ENCODE peak calls at places on chromosome 11, in five cellular contexts. F is cardiac muscle cell, N is endodermal cell, I is transverse colon, T is endothelial cell. P is an unnamed sample.

GRCh38 chr11:47270331-47271271 is 668 bp downstream of the MADD start:
- DNase-seq in F (peak; percentile 45), N (peak; percentile 68), T (peak; percentile 21), I (peak; percentile 34), P (no peak)

GRCh38 chr11:16923987-16924386 is 90.2 kb downstream of the PLEKHA7 start:
- DNase-seq in I (peak; percentile 80), F (no peak), T (no peak), N (peak; percentile 56), P (no peak)

GRCh38 chr11:1263036-1263435 is 40.2 kb downstream of the MUC5B start:
- DNase-seq in N (no peak), T (no peak), I (peak; percentile 58), F (no peak), P (no peak)

GRCh38 chr11:128965485-128965884 is 22.8 kb upstream of the TP53AIP1 start:
- DNase-seq in T (no peak), I (no peak), N (no peak), F (no peak), P (no peak)

GRCh38 chr11:110857885-110858555 is 145.8 kb upstream of the ARHGAP20 start:
- DNase-seq in I (peak; percentile 39), F (no peak), N (no peak), T (no peak), P (no peak)

GRCh38 chr11:72962084-72962483 is 147.9 kb downstream of the ATG16L2 start:
- DNase-seq in I (no peak), T (no peak), N (no peak), F (no peak), P (no peak)

GRCh38 chr11:19774817-19775600 is 62.4 kb downstream of the NAV2 start:
- DNase-seq in T (no peak), N (no peak), F (no peak), I (no peak), P (no peak)

GRCh38 chr11:120546312-120547205 is 35.0 kb downstream of the GRIK4 start:
- DNase-seq in F (no peak), N (peak; percentile 79), T (no peak), I (peak; percentile 24), P (peak; percentile 72)

GRCh38 chr11:108543316-108543955 is 45.3 kb upstream of the POGLUT3 start:
- DNase-seq in F (no peak), T (no peak), N (no peak), I (no peak), P (no peak)

DNA sequence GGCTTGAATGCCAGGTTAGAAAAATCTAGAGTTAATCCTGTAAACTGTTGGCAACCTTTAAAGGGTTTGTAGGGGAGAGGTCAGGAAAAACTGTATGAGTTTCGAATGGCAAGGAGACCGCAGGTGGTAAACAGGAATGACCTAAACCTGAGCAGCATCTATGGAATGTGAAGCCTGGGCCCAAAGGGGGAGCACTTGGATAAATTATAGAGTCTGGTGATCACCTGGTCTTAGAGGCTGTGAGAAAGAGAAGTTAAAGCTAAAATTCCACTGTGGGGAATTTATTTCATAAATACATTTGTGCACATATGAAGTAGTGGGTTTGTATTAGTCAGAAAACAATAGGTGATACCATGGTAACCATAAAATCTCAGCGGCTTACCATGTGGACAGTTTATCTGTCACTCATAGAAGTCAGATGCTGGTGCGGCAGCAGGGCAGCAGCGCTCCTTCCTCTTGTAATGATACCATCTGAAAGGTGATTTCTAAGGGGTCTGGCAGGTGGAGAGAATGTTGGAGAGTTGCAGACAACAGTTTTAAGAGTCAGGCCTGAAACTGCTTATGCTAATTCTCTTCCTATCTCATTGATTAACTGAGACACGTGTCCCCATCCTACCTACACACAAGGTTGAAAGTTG is 1104.4 kb upstream of the CCDC90B start:
- DNase-seq in N (peak; percentile 84), T (peak; percentile 9), F (peak; percentile 12), I (no peak), P (no peak)
- TF ChIP-seq CTCF in N (peak; percentile 72), T (no peak), F (no peak), I (no peak), P (no peak)

DNA sequence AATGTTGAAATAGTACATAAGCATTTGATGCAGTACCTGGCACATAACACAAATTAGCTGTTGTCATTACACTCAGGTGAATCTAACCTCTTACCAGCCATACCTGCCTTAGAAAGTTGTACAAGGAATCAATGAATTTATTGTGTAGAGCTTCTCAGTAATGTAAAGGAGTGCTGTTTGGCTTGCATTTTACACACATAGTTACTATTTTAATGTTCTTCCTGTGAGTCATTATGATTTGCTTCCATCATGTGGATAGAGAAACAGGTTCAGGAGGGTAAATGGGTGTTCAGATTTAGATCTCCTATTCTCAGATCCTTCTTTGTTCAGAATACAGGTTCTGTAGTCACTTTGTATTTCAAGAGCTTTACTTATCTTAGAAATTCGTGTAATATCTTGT is 27.6 kb upstream of the RCE1 start:
- DNase-seq in F (no peak), T (no peak), N (no peak), I (no peak), P (no peak)
- TF ChIP-seq CTCF in F (no peak), T (no peak), N (no peak), I (no peak), P (no peak)

GRCh38 chr11:6006846-6007245 is at the start of gene OR56A4:
- DNase-seq in F (no peak), N (no peak), I (no peak), T (no peak), P (no peak)
- TF ChIP-seq CTCF in F (no peak), N (no peak), I (no peak), T (no peak), P (no peak)

GRCh38 chr11:3849297-3849874 is 6.1 kb upstream of the STIM1 start:
- DNase-seq in F (peak; percentile 63), N (peak; percentile 57), T (peak; percentile 64), I (no peak), P (no peak)
- TF ChIP-seq CTCF in F (peak; percentile 73), N (peak; percentile 76), T (peak; percentile 68), I (peak; percentile 66), P (peak; percentile 89)

GRCh38 chr11:111878766-111879636 is at the start of the genes CFAP68 and FDXACB1:
- DNase-seq in N (peak; percentile 99), I (peak; percentile 97), T (peak; percentile 99), F (peak; percentile 99), P (peak; percentile 98)

GRCh38 chr11:111882202-111882601 is 2.9 kb downstream of the CFAP68 start:
- DNase-seq in F (no peak), T (no peak), N (no peak), I (no peak), P (no peak)

GRCh38 chr11:111879637-111879960 is 258 bp downstream of the CFAP68 start:
- DNase-seq in F (no peak), N (no peak), T (no peak), I (no peak), P (no peak)

DNA sequence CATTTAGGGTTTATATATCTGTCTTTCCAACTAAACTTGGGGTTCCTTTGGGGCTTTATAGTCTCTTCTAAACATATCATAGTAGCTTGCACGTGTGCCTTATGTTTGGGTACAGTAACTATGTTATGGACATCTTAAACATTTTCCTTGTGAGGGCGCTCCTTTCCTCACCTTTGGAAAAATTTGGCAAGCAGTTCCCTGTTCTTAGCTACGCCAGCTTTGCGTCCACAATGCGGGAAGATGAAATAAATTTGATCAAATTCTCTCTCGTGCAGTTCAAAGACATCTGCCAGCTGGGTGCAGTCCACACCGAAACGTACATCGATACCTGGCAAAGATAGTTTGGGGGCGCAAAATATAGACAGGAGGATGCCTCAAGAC is 590 bp downstream of the FDXACB1 start:
- DNase-seq in T (peak; percentile 6), F (no peak), N (no peak), I (no peak), P (no peak)
- TF ChIP-seq CTCF in T (no peak), F (no peak), N (no peak), I (no peak), P (no peak)

DNA sequence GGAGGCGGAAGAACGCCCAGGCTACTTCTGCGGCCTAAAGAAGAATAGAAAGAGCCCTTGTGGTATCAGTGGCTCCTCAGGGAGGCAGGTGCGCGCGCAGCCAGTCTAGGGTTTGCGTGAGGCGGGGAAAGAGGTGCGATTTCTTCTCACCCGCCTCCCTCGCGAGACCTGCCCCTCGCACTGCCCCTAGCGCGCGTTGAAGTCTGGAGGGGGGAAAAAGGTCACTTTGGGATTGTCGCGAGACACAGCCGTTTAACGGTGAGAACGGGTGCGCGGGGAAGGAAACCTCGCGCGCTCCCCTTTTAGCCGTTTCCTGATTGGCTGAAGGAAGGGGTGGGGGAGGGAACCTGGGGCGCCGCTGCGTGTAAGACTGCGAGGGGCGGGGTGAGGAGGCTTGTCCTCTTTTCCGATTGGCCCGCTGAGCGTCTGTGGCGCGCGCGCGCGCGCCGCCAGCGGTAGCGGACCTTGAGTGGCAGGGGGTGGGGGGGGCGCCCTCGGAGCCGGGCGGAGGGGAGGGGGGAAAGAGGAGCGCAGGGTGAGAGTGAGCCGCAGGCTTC is at the start of gene ZFP91:
- DNase-seq in T (peak; percentile 94), F (peak; percentile 99), I (peak; percentile 98), N (peak; percentile 98), P (peak; percentile 96)
- TF ChIP-seq CTCF in T (no peak), F (no peak), I (no peak), N (no peak), P (no peak)

GRCh38 chr11:76860539-76861475 is at the start of gene ACER3:
- DNase-seq in T (peak; percentile 95), N (peak; percentile 97), I (peak; percentile 95), F (peak; percentile 96), P (peak; percentile 92)
- TF ChIP-seq CTCF in T (no peak), N (peak; percentile 38), I (peak; percentile 26), F (peak; percentile 27), P (peak; percentile 61)

P was measured in chondrocyte.